ENCODE peak calls at places on chromosomes 4 and X, in seven cellular contexts. One of them, this sample, is unnamed.

GRCh38 chrX:79259073-79259689 is 108.0 kb downstream of the ITM2A start:
- DNase-seq in cardiac fibroblast: no peak
- DNase-seq in fibroblast of mammary gland: peak
- DNase-seq in activated naive CD4-positive, alpha-beta T cell treated with anti-CD3 and anti-CD28 coated beads, Interleukin-2, amount 50 U/mL, for 16 hours: peak
- DNase-seq in HFF-Myc: no peak
- DNase-seq in stimulated activated CD8-positive, alpha-beta memory T cell treated with anti-CD3 and anti-CD28 coated beads, Interleukin-7, amount 100 ng/mL, for 24 hours: no peak
- DNase-seq in T follicular helper cell: peak
- DNase-seq in this sample: no peak

GRCh38 chr4:8185280-8185679 is 13.8 kb upstream of the SH3TC1 start:
- DNase-seq in cardiac fibroblast: peak
- DNase-seq in fibroblast of mammary gland: peak
- DNase-seq in activated naive CD4-positive, alpha-beta T cell treated with anti-CD3 and anti-CD28 coated beads, Interleukin-2, amount 50 U/mL, for 16 hours: no peak
- DNase-seq in HFF-Myc: peak
- DNase-seq in stimulated activated CD8-positive, alpha-beta memory T cell treated with anti-CD3 and anti-CD28 coated beads, Interleukin-7, amount 100 ng/mL, for 24 hours: no peak
- DNase-seq in T follicular helper cell: no peak
- DNase-seq in this sample: no peak

GRCh38 chrX:103949506-103949905 is 12.9 kb upstream of the TMSB15B start:
- DNase-seq in cardiac fibroblast: no peak
- DNase-seq in fibroblast of mammary gland: no peak
- DNase-seq in activated naive CD4-positive, alpha-beta T cell treated with anti-CD3 and anti-CD28 coated beads, Interleukin-2, amount 50 U/mL, for 16 hours: no peak
- DNase-seq in HFF-Myc: no peak
- DNase-seq in stimulated activated CD8-positive, alpha-beta memory T cell treated with anti-CD3 and anti-CD28 coated beads, Interleukin-7, amount 100 ng/mL, for 24 hours: no peak
- DNase-seq in T follicular helper cell: no peak
- DNase-seq in this sample: no peak

GRCh38 chr4:138405439-138405838 is 163.3 kb upstream of the SLC7A11 start:
- DNase-seq in cardiac fibroblast: peak
- DNase-seq in fibroblast of mammary gland: no peak
- DNase-seq in activated naive CD4-positive, alpha-beta T cell treated with anti-CD3 and anti-CD28 coated beads, Interleukin-2, amount 50 U/mL, for 16 hours: no peak
- DNase-seq in HFF-Myc: no peak
- DNase-seq in stimulated activated CD8-positive, alpha-beta memory T cell treated with anti-CD3 and anti-CD28 coated beads, Interleukin-7, amount 100 ng/mL, for 24 hours: no peak
- DNase-seq in T follicular helper cell: no peak
- DNase-seq in this sample: no peak

GRCh38 chrX:73842541-73843234 is 279.7 kb downstream of the CHIC1 start:
- DNase-seq in cardiac fibroblast: no peak
- DNase-seq in fibroblast of mammary gland: no peak
- DNase-seq in activated naive CD4-positive, alpha-beta T cell treated with anti-CD3 and anti-CD28 coated beads, Interleukin-2, amount 50 U/mL, for 16 hours: no peak
- DNase-seq in HFF-Myc: no peak
- DNase-seq in stimulated activated CD8-positive, alpha-beta memory T cell treated with anti-CD3 and anti-CD28 coated beads, Interleukin-7, amount 100 ng/mL, for 24 hours: no peak
- DNase-seq in T follicular helper cell: no peak
- DNase-seq in this sample: no peak

GRCh38 chrX:154349359-154349935 is 25.0 kb downstream of the FLNA start:
- DNase-seq in cardiac fibroblast: peak
- DNase-seq in fibroblast of mammary gland: no peak
- DNase-seq in activated naive CD4-positive, alpha-beta T cell treated with anti-CD3 and anti-CD28 coated beads, Interleukin-2, amount 50 U/mL, for 16 hours: no peak
- DNase-seq in HFF-Myc: no peak
- DNase-seq in stimulated activated CD8-positive, alpha-beta memory T cell treated with anti-CD3 and anti-CD28 coated beads, Interleukin-7, amount 100 ng/mL, for 24 hours: no peak
- DNase-seq in T follicular helper cell: no peak
- DNase-seq in this sample: no peak

GRCh38 chr4:138090145-138090917 is 151.8 kb downstream of the SLC7A11 start:
- DNase-seq in cardiac fibroblast: peak
- DNase-seq in fibroblast of mammary gland: peak
- DNase-seq in activated naive CD4-positive, alpha-beta T cell treated with anti-CD3 and anti-CD28 coated beads, Interleukin-2, amount 50 U/mL, for 16 hours: no peak
- DNase-seq in HFF-Myc: peak
- DNase-seq in stimulated activated CD8-positive, alpha-beta memory T cell treated with anti-CD3 and anti-CD28 coated beads, Interleukin-7, amount 100 ng/mL, for 24 hours: no peak
- DNase-seq in T follicular helper cell: no peak
- DNase-seq in this sample: peak

GRCh38 chr4:94455081-94455480 is 3.3 kb downstream of the PDLIM5 start:
- DNase-seq in cardiac fibroblast: peak
- DNase-seq in fibroblast of mammary gland: peak
- DNase-seq in activated naive CD4-positive, alpha-beta T cell treated with anti-CD3 and anti-CD28 coated beads, Interleukin-2, amount 50 U/mL, for 16 hours: no peak
- DNase-seq in HFF-Myc: no peak
- DNase-seq in stimulated activated CD8-positive, alpha-beta memory T cell treated with anti-CD3 and anti-CD28 coated beads, Interleukin-7, amount 100 ng/mL, for 24 hours: no peak
- DNase-seq in T follicular helper cell: no peak
- DNase-seq in this sample: no peak

GRCh38 chr4:137861682-137862081 is 329.4 kb upstream of the PCDH18 start:
- DNase-seq in cardiac fibroblast: peak
- DNase-seq in fibroblast of mammary gland: peak
- DNase-seq in activated naive CD4-positive, alpha-beta T cell treated with anti-CD3 and anti-CD28 coated beads, Interleukin-2, amount 50 U/mL, for 16 hours: no peak
- DNase-seq in HFF-Myc: peak
- DNase-seq in stimulated activated CD8-positive, alpha-beta memory T cell treated with anti-CD3 and anti-CD28 coated beads, Interleukin-7, amount 100 ng/mL, for 24 hours: no peak
- DNase-seq in T follicular helper cell: no peak
- DNase-seq in this sample: no peak

GRCh38 chrX:63050225-63050624 is 300.9 kb downstream of the SPIN4 start:
- DNase-seq in cardiac fibroblast: peak
- DNase-seq in fibroblast of mammary gland: no peak
- DNase-seq in activated naive CD4-positive, alpha-beta T cell treated with anti-CD3 and anti-CD28 coated beads, Interleukin-2, amount 50 U/mL, for 16 hours: no peak
- DNase-seq in HFF-Myc: no peak
- DNase-seq in stimulated activated CD8-positive, alpha-beta memory T cell treated with anti-CD3 and anti-CD28 coated beads, Interleukin-7, amount 100 ng/mL, for 24 hours: no peak
- DNase-seq in T follicular helper cell: no peak
- DNase-seq in this sample: no peak

GRCh38 chrX:97740886-97741285 is 857.2 kb downstream of the RPA4 start:
- DNase-seq in cardiac fibroblast: peak
- DNase-seq in fibroblast of mammary gland: peak
- DNase-seq in activated naive CD4-positive, alpha-beta T cell treated with anti-CD3 and anti-CD28 coated beads, Interleukin-2, amount 50 U/mL, for 16 hours: no peak
- DNase-seq in HFF-Myc: no peak
- DNase-seq in stimulated activated CD8-positive, alpha-beta memory T cell treated with anti-CD3 and anti-CD28 coated beads, Interleukin-7, amount 100 ng/mL, for 24 hours: no peak
- DNase-seq in T follicular helper cell: no peak
- DNase-seq in this sample: no peak

GRCh38 chr4:119536572-119537528 is 91.8 kb downstream of the PDE5A start:
- DNase-seq in cardiac fibroblast: peak
- DNase-seq in fibroblast of mammary gland: peak
- DNase-seq in activated naive CD4-positive, alpha-beta T cell treated with anti-CD3 and anti-CD28 coated beads, Interleukin-2, amount 50 U/mL, for 16 hours: no peak
- DNase-seq in HFF-Myc: no peak
- DNase-seq in stimulated activated CD8-positive, alpha-beta memory T cell treated with anti-CD3 and anti-CD28 coated beads, Interleukin-7, amount 100 ng/mL, for 24 hours: no peak
- DNase-seq in T follicular helper cell: no peak
- DNase-seq in this sample: no peak

GRCh38 chrX:111372065-111372464 is 39.9 kb downstream of the DCX start:
- DNase-seq in cardiac fibroblast: no peak
- DNase-seq in fibroblast of mammary gland: no peak
- DNase-seq in activated naive CD4-positive, alpha-beta T cell treated with anti-CD3 and anti-CD28 coated beads, Interleukin-2, amount 50 U/mL, for 16 hours: no peak
- DNase-seq in HFF-Myc: no peak
- DNase-seq in stimulated activated CD8-positive, alpha-beta memory T cell treated with anti-CD3 and anti-CD28 coated beads, Interleukin-7, amount 100 ng/mL, for 24 hours: no peak
- DNase-seq in T follicular helper cell: no peak
- DNase-seq in this sample: no peak

GRCh38 chrX:123871309-123871708 is 11.5 kb downstream of the XIAP start:
- DNase-seq in cardiac fibroblast: no peak
- DNase-seq in fibroblast of mammary gland: no peak
- DNase-seq in activated naive CD4-positive, alpha-beta T cell treated with anti-CD3 and anti-CD28 coated beads, Interleukin-2, amount 50 U/mL, for 16 hours: no peak
- DNase-seq in HFF-Myc: no peak
- DNase-seq in stimulated activated CD8-positive, alpha-beta memory T cell treated with anti-CD3 and anti-CD28 coated beads, Interleukin-7, amount 100 ng/mL, for 24 hours: no peak
- DNase-seq in T follicular helper cell: no peak
- DNase-seq in this sample: no peak

GRCh38 chrX:106608016-106608415 is 3.8 kb upstream of the RADX start:
- DNase-seq in cardiac fibroblast: no peak
- DNase-seq in fibroblast of mammary gland: no peak
- DNase-seq in activated naive CD4-positive, alpha-beta T cell treated with anti-CD3 and anti-CD28 coated beads, Interleukin-2, amount 50 U/mL, for 16 hours: no peak
- DNase-seq in HFF-Myc: no peak
- DNase-seq in stimulated activated CD8-positive, alpha-beta memory T cell treated with anti-CD3 and anti-CD28 coated beads, Interleukin-7, amount 100 ng/mL, for 24 hours: no peak
- DNase-seq in T follicular helper cell: peak
- DNase-seq in this sample: no peak

GRCh38 chr4:169040559-169041261 is 30.7 kb upstream of the CBR4 start:
- DNase-seq in cardiac fibroblast: no peak
- DNase-seq in fibroblast of mammary gland: no peak
- DNase-seq in activated naive CD4-positive, alpha-beta T cell treated with anti-CD3 and anti-CD28 coated beads, Interleukin-2, amount 50 U/mL, for 16 hours: no peak
- DNase-seq in HFF-Myc: no peak
- DNase-seq in stimulated activated CD8-positive, alpha-beta memory T cell treated with anti-CD3 and anti-CD28 coated beads, Interleukin-7, amount 100 ng/mL, for 24 hours: no peak
- DNase-seq in T follicular helper cell: no peak
- DNase-seq in this sample: no peak

GRCh38 chr4:88211473-88212252 is 53.2 kb upstream of the ABCG2 start:
- DNase-seq in cardiac fibroblast: peak
- DNase-seq in fibroblast of mammary gland: peak
- DNase-seq in activated naive CD4-positive, alpha-beta T cell treated with anti-CD3 and anti-CD28 coated beads, Interleukin-2, amount 50 U/mL, for 16 hours: peak
- DNase-seq in HFF-Myc: peak
- DNase-seq in stimulated activated CD8-positive, alpha-beta memory T cell treated with anti-CD3 and anti-CD28 coated beads, Interleukin-7, amount 100 ng/mL, for 24 hours: peak
- DNase-seq in T follicular helper cell: peak
- DNase-seq in this sample: peak

GRCh38 chrX:46575991-46576392 is 2.4 kb downstream of the CHST7 start:
- DNase-seq in cardiac fibroblast: peak
- DNase-seq in fibroblast of mammary gland: peak
- DNase-seq in activated naive CD4-positive, alpha-beta T cell treated with anti-CD3 and anti-CD28 coated beads, Interleukin-2, amount 50 U/mL, for 16 hours: no peak
- DNase-seq in HFF-Myc: no peak
- DNase-seq in stimulated activated CD8-positive, alpha-beta memory T cell treated with anti-CD3 and anti-CD28 coated beads, Interleukin-7, amount 100 ng/mL, for 24 hours: no peak
- DNase-seq in T follicular helper cell: no peak
- DNase-seq in this sample: no peak

GRCh38 chrX:23764585-23764984 is 18.4 kb upstream of the SAT1 start:
- DNase-seq in cardiac fibroblast: no peak
- DNase-seq in fibroblast of mammary gland: no peak
- DNase-seq in activated naive CD4-positive, alpha-beta T cell treated with anti-CD3 and anti-CD28 coated beads, Interleukin-2, amount 50 U/mL, for 16 hours: no peak
- DNase-seq in HFF-Myc: no peak
- DNase-seq in stimulated activated CD8-positive, alpha-beta memory T cell treated with anti-CD3 and anti-CD28 coated beads, Interleukin-7, amount 100 ng/mL, for 24 hours: no peak
- DNase-seq in T follicular helper cell: no peak
- DNase-seq in this sample: no peak

GRCh38 chr4:64174247-64174882 is 234.9 kb downstream of the TECRL start:
- DNase-seq in cardiac fibroblast: no peak
- DNase-seq in fibroblast of mammary gland: no peak
- DNase-seq in activated naive CD4-positive, alpha-beta T cell treated with anti-CD3 and anti-CD28 coated beads, Interleukin-2, amount 50 U/mL, for 16 hours: no peak
- DNase-seq in HFF-Myc: no peak
- DNase-seq in stimulated activated CD8-positive, alpha-beta memory T cell treated with anti-CD3 and anti-CD28 coated beads, Interleukin-7, amount 100 ng/mL, for 24 hours: no peak
- DNase-seq in T follicular helper cell: no peak
- DNase-seq in this sample: no peak

GRCh38 chr4:26217961-26218676 is 102.7 kb upstream of the RBPJ start:
- DNase-seq in cardiac fibroblast: no peak
- DNase-seq in fibroblast of mammary gland: peak
- DNase-seq in activated naive CD4-positive, alpha-beta T cell treated with anti-CD3 and anti-CD28 coated beads, Interleukin-2, amount 50 U/mL, for 16 hours: no peak
- DNase-seq in HFF-Myc: no peak
- DNase-seq in stimulated activated CD8-positive, alpha-beta memory T cell treated with anti-CD3 and anti-CD28 coated beads, Interleukin-7, amount 100 ng/mL, for 24 hours: no peak
- DNase-seq in T follicular helper cell: no peak
- DNase-seq in this sample: no peak

GRCh38 chr4:48779095-48779997 is 733 bp downstream of the FRYL start:
- DNase-seq in cardiac fibroblast: peak
- DNase-seq in fibroblast of mammary gland: peak
- DNase-seq in activated naive CD4-positive, alpha-beta T cell treated with anti-CD3 and anti-CD28 coated beads, Interleukin-2, amount 50 U/mL, for 16 hours: peak
- DNase-seq in HFF-Myc: no peak
- DNase-seq in stimulated activated CD8-positive, alpha-beta memory T cell treated with anti-CD3 and anti-CD28 coated beads, Interleukin-7, amount 100 ng/mL, for 24 hours: peak
- DNase-seq in T follicular helper cell: peak
- DNase-seq in this sample: peak

GRCh38 chrX:118520858-118521206 is 25.2 kb downstream of the DOCK11 start:
- DNase-seq in cardiac fibroblast: no peak
- DNase-seq in fibroblast of mammary gland: no peak
- DNase-seq in activated naive CD4-positive, alpha-beta T cell treated with anti-CD3 and anti-CD28 coated beads, Interleukin-2, amount 50 U/mL, for 16 hours: no peak
- DNase-seq in HFF-Myc: no peak
- DNase-seq in stimulated activated CD8-positive, alpha-beta memory T cell treated with anti-CD3 and anti-CD28 coated beads, Interleukin-7, amount 100 ng/mL, for 24 hours: no peak
- DNase-seq in T follicular helper cell: no peak
- DNase-seq in this sample: no peak

GRCh38 chrX:77514177-77514576 is 67.0 kb downstream of the FGF16 start:
- DNase-seq in cardiac fibroblast: no peak
- DNase-seq in fibroblast of mammary gland: no peak
- DNase-seq in activated naive CD4-positive, alpha-beta T cell treated with anti-CD3 and anti-CD28 coated beads, Interleukin-2, amount 50 U/mL, for 16 hours: no peak
- DNase-seq in HFF-Myc: no peak
- DNase-seq in stimulated activated CD8-positive, alpha-beta memory T cell treated with anti-CD3 and anti-CD28 coated beads, Interleukin-7, amount 100 ng/mL, for 24 hours: no peak
- DNase-seq in T follicular helper cell: no peak
- DNase-seq in this sample: no peak

GRCh38 chr4:140286503-140286902 is 86.9 kb upstream of the SCOC start:
- DNase-seq in cardiac fibroblast: no peak
- DNase-seq in fibroblast of mammary gland: peak
- DNase-seq in activated naive CD4-positive, alpha-beta T cell treated with anti-CD3 and anti-CD28 coated beads, Interleukin-2, amount 50 U/mL, for 16 hours: no peak
- DNase-seq in HFF-Myc: no peak
- DNase-seq in stimulated activated CD8-positive, alpha-beta memory T cell treated with anti-CD3 and anti-CD28 coated beads, Interleukin-7, amount 100 ng/mL, for 24 hours: no peak
- DNase-seq in T follicular helper cell: no peak
- DNase-seq in this sample: no peak

GRCh38 chrX:92260102-92260501 is 480.9 kb downstream of the PCDH11X start:
- DNase-seq in cardiac fibroblast: no peak
- DNase-seq in fibroblast of mammary gland: no peak
- DNase-seq in activated naive CD4-positive, alpha-beta T cell treated with anti-CD3 and anti-CD28 coated beads, Interleukin-2, amount 50 U/mL, for 16 hours: no peak
- DNase-seq in HFF-Myc: no peak
- DNase-seq in stimulated activated CD8-positive, alpha-beta memory T cell treated with anti-CD3 and anti-CD28 coated beads, Interleukin-7, amount 100 ng/mL, for 24 hours: no peak
- DNase-seq in T follicular helper cell: no peak
- DNase-seq in this sample: no peak

GRCh38 chr4:47154816-47155370 is 123.5 kb downstream of the GABRB1 start:
- DNase-seq in cardiac fibroblast: no peak
- DNase-seq in fibroblast of mammary gland: no peak
- DNase-seq in activated naive CD4-positive, alpha-beta T cell treated with anti-CD3 and anti-CD28 coated beads, Interleukin-2, amount 50 U/mL, for 16 hours: no peak
- DNase-seq in HFF-Myc: no peak
- DNase-seq in stimulated activated CD8-positive, alpha-beta memory T cell treated with anti-CD3 and anti-CD28 coated beads, Interleukin-7, amount 100 ng/mL, for 24 hours: no peak
- DNase-seq in T follicular helper cell: no peak
- DNase-seq in this sample: no peak

GRCh38 chrX:128021566-128021965 is 30.6 kb downstream of the ACTRT1 start:
- DNase-seq in cardiac fibroblast: no peak
- DNase-seq in fibroblast of mammary gland: no peak
- DNase-seq in activated naive CD4-positive, alpha-beta T cell treated with anti-CD3 and anti-CD28 coated beads, Interleukin-2, amount 50 U/mL, for 16 hours: no peak
- DNase-seq in HFF-Myc: no peak
- DNase-seq in stimulated activated CD8-positive, alpha-beta memory T cell treated with anti-CD3 and anti-CD28 coated beads, Interleukin-7, amount 100 ng/mL, for 24 hours: no peak
- DNase-seq in T follicular helper cell: no peak
- DNase-seq in this sample: no peak

GRCh38 chr4:124322234-124322831 is 390.2 kb downstream of the ANKRD50 start:
- DNase-seq in cardiac fibroblast: peak
- DNase-seq in fibroblast of mammary gland: peak
- DNase-seq in activated naive CD4-positive, alpha-beta T cell treated with anti-CD3 and anti-CD28 coated beads, Interleukin-2, amount 50 U/mL, for 16 hours: no peak
- DNase-seq in HFF-Myc: peak
- DNase-seq in stimulated activated CD8-positive, alpha-beta memory T cell treated with anti-CD3 and anti-CD28 coated beads, Interleukin-7, amount 100 ng/mL, for 24 hours: no peak
- DNase-seq in T follicular helper cell: no peak
- DNase-seq in this sample: no peak

GRCh38 chr4:182697094-182697493 is 220.1 kb downstream of the DCTD start:
- DNase-seq in cardiac fibroblast: no peak
- DNase-seq in fibroblast of mammary gland: no peak
- DNase-seq in activated naive CD4-positive, alpha-beta T cell treated with anti-CD3 and anti-CD28 coated beads, Interleukin-2, amount 50 U/mL, for 16 hours: no peak
- DNase-seq in HFF-Myc: no peak
- DNase-seq in stimulated activated CD8-positive, alpha-beta memory T cell treated with anti-CD3 and anti-CD28 coated beads, Interleukin-7, amount 100 ng/mL, for 24 hours: no peak
- DNase-seq in T follicular helper cell: no peak
- DNase-seq in this sample: no peak

GRCh38 chr4:116118216-116118615 is 967.2 kb downstream of the TRAM1L1 start:
- DNase-seq in cardiac fibroblast: no peak
- DNase-seq in fibroblast of mammary gland: no peak
- DNase-seq in activated naive CD4-positive, alpha-beta T cell treated with anti-CD3 and anti-CD28 coated beads, Interleukin-2, amount 50 U/mL, for 16 hours: no peak
- DNase-seq in HFF-Myc: no peak
- DNase-seq in stimulated activated CD8-positive, alpha-beta memory T cell treated with anti-CD3 and anti-CD28 coated beads, Interleukin-7, amount 100 ng/mL, for 24 hours: no peak
- DNase-seq in T follicular helper cell: no peak
- DNase-seq in this sample: no peak

GRCh38 chrX:51641421-51642021 is 22.8 kb upstream of the CENPVL3 start:
- DNase-seq in cardiac fibroblast: peak
- DNase-seq in fibroblast of mammary gland: peak
- DNase-seq in activated naive CD4-positive, alpha-beta T cell treated with anti-CD3 and anti-CD28 coated beads, Interleukin-2, amount 50 U/mL, for 16 hours: no peak
- DNase-seq in HFF-Myc: peak
- DNase-seq in stimulated activated CD8-positive, alpha-beta memory T cell treated with anti-CD3 and anti-CD28 coated beads, Interleukin-7, amount 100 ng/mL, for 24 hours: no peak
- DNase-seq in T follicular helper cell: no peak
- DNase-seq in this sample: no peak

This sample was measured in ecto neural progenitor cell.